ENCODE peak calls at places on chromosomes 6 and 20, in five cellular contexts. Z, F, A, J and Y are unnamed samples.

GRCh38 chr20:45098096-45098773 is 2.7 kb downstream of the KCNS1 start:
- ATAC-seq in Z (peak; percentile 37), F (no peak), A (no peak), J (no peak), Y (no peak)

GRCh38 chr6:148501178-148501590 is 158.5 kb downstream of the SASH1 start:
- ATAC-seq in Z (peak; percentile 81), F (peak; percentile 39), A (peak; percentile 83), J (no peak), Y (peak; percentile 87)

GRCh38 chr20:24634855-24635254 is 165.4 kb downstream of the SYNDIG1 start:
- ATAC-seq in Z (peak; percentile 83), F (peak; percentile 54), A (peak; percentile 61), J (no peak), Y (peak; percentile 97)

GRCh38 chr6:42179956-42180335 is 6.8 kb downstream of the GUCA1A start:
- ATAC-seq in Z (no peak), F (no peak), A (no peak), J (peak; percentile 87), Y (no peak)

GRCh38 chr20:9068896-9069663 is at the start of gene PLCB4:
- ATAC-seq in Z (peak; percentile 33), F (peak; percentile 13), A (peak; percentile 31), J (no peak), Y (peak; percentile 15)

GRCh38 chr6:149503276-149503675 is 18.5 kb upstream of the ZC3H12D start:
- ATAC-seq in Z (no peak), F (no peak), A (no peak), J (no peak), Y (no peak)

GRCh38 chr20:44891826-44892225 is 6.3 kb downstream of the YWHAB start:
- ATAC-seq in Z (no peak), F (no peak), A (no peak), J (no peak), Y (no peak)

GRCh38 chr20:63810730-63811490 is 20.2 kb downstream of the ZBTB46 start:
- ATAC-seq in Z (peak; percentile 55), F (no peak), A (peak; percentile 42), J (no peak), Y (no peak)

GRCh38 chr6:27865952-27866369 is 46.2 kb downstream of the OR2B2 start:
- ATAC-seq in Z (no peak), F (peak; percentile 18), A (no peak), J (peak; percentile 12), Y (peak; percentile 42)

GRCh38 chr6:14658030-14658429 is 540.5 kb downstream of the CD83 start:
- ATAC-seq in Z (no peak), F (no peak), A (no peak), J (no peak), Y (no peak)

GRCh38 chr20:31537116-31537858 is 23.0 kb downstream of the HM13 start:
- ATAC-seq in Z (no peak), F (no peak), A (no peak), J (no peak), Y (no peak)

GRCh38 chr6:129183681-129184216 is 300.8 kb downstream of the LAMA2 start:
- ATAC-seq in Z (no peak), F (no peak), A (no peak), J (no peak), Y (no peak)

GRCh38 chr6:107594736-107595135 is 104.8 kb downstream of the SOBP start:
- ATAC-seq in Z (peak; percentile 65), F (peak; percentile 23), A (peak; percentile 70), J (no peak), Y (no peak)

GRCh38 chr6:23611776-23612381 is 514.1 kb upstream of the NRSN1 start:
- ATAC-seq in Z (no peak), F (no peak), A (no peak), J (no peak), Y (peak; percentile 53)

GRCh38 chr6:129678463-129678862 is 31.5 kb downstream of the ARHGAP18 start:
- ATAC-seq in Z (no peak), F (no peak), A (no peak), J (no peak), Y (no peak)

GRCh38 chr6:39100358-39100757 is 14.6 kb downstream of the SAYSD1 start:
- ATAC-seq in Z (no peak), F (no peak), A (no peak), J (peak; percentile 86), Y (no peak)

GRCh38 chr6:106220485-106220884 is 105.1 kb downstream of the ATG5 start:
- ATAC-seq in Z (no peak), F (no peak), A (no peak), J (no peak), Y (no peak)

GRCh38 chr6:38261626-38262025 is 378.1 kb downstream of the BTBD9 start:
- ATAC-seq in Z (peak; percentile 64), F (no peak), A (no peak), J (no peak), Y (peak; percentile 36)

GRCh38 chr6:74534485-74535211 is 671.2 kb downstream of the COL12A1 start:
- ATAC-seq in Z (peak; percentile 81), F (peak; percentile 55), A (peak; percentile 64), J (no peak), Y (no peak)

GRCh38 chr6:43703512-43704429 is 16.2 kb upstream of the MRPS18A start:
- ATAC-seq in Z (no peak), F (no peak), A (no peak), J (no peak), Y (no peak)

GRCh38 chr6:141463237-141463977 is 669.3 kb upstream of the GJE1 start:
- ATAC-seq in Z (peak; percentile 91), F (no peak), A (peak; percentile 90), J (no peak), Y (peak; percentile 91)

GRCh38 chr6:81487489-81487888 is 265.0 kb downstream of the TENT5A start:
- ATAC-seq in Z (peak; percentile 91), F (peak; percentile 37), A (peak; percentile 92), J (no peak), Y (no peak)

GRCh38 chr6:129663531-129663930 is 46.4 kb downstream of the ARHGAP18 start:
- ATAC-seq in Z (no peak), F (no peak), A (no peak), J (no peak), Y (no peak)

GRCh38 chr6:110681543-110682459 is 133.5 kb downstream of the CDK19 start:
- ATAC-seq in Z (peak; percentile 60), F (no peak), A (peak; percentile 26), J (no peak), Y (peak; percentile 78)

GRCh38 chr6:2798586-2799134 is 33.5 kb downstream of the WRNIP1 start:
- ATAC-seq in Z (no peak), F (no peak), A (no peak), J (no peak), Y (no peak)

GRCh38 chr6:30091577-30092381 is 16.2 kb upstream of the RNF39 start:
- ATAC-seq in Z (peak; percentile 48), F (peak; percentile 92), A (no peak), J (no peak), Y (peak; percentile 82)

GRCh38 chr6:168333039-168333438 is 13.5 kb upstream of the DACT2 start:
- ATAC-seq in Z (no peak), F (no peak), A (no peak), J (no peak), Y (no peak)

GRCh38 chr6:135145509-135145865 is 35.6 kb upstream of the MYB start:
- ATAC-seq in Z (no peak), F (peak; percentile 70), A (no peak), J (peak; percentile 45), Y (no peak)

GRCh38 chr20:64024141-64024990 is 11.6 kb upstream of the C20orf204 start:
- ATAC-seq in Z (no peak), F (no peak), A (no peak), J (no peak), Y (no peak)

GRCh38 chr6:89117285-89118108 is at the start of gene SRSF12:
- ATAC-seq in Z (peak; percentile 92), F (peak; percentile 93), A (peak; percentile 82), J (peak; percentile 89), Y (peak; percentile 87)